ENCODE peak calls at places on chromosome 13, in ten cellular contexts. Y is putamen, W is heart right ventricle, F is DND-41, B is DMS153, C is RKO, L is AG10803, J is GM03348, T is retinal pigment epithelial cell, Q is psoas muscle. P is an unnamed sample.

GRCh38 chr13:109447667-109448066 is 338.7 kb downstream of the IRS2 start:
- DNase-seq in Y (no peak), W (no peak), F (no peak), B (no peak), C (no peak), L (no peak), J (no peak), T (no peak), Q (no peak), P (no peak)

GRCh38 chr13:102401305-102401704 is 543 bp downstream of the FGF14 start:
- DNase-seq in Y (no peak), W (no peak), F (no peak), B (no peak), C (no peak), L (peak; percentile 3), J (no peak), T (no peak), Q (no peak), P (no peak)

GRCh38 chr13:99062593-99062992 is 84.7 kb upstream of the DOCK9 start:
- DNase-seq in Y (no peak), W (peak; percentile 76), F (no peak), B (peak; percentile 54), C (no peak), L (peak; percentile 49), J (peak; percentile 26), T (no peak), Q (no peak), P (no peak)

GRCh38 chr13:113848020-113848419 is 15.9 kb downstream of the GAS6 start:
- DNase-seq in Y (no peak), W (peak; percentile 4), F (no peak), B (no peak), C (no peak), L (no peak), J (no peak), T (no peak), Q (no peak), P (no peak)

GRCh38 chr13:92657565-92657964 is 569.0 kb upstream of the GPC6 start:
- DNase-seq in Y (no peak), W (no peak), F (no peak), B (no peak), C (no peak), L (no peak), J (no peak), T (no peak), Q (no peak), P (no peak)

GRCh38 chr13:48808689-48809088 is 155.0 kb downstream of the CYSLTR2 start:
- DNase-seq in Y (no peak), W (no peak), F (no peak), B (no peak), C (no peak), L (peak; percentile 26), J (peak; percentile 13), T (no peak), Q (no peak), P (no peak)

GRCh38 chr13:40613192-40613818 is 53.1 kb downstream of the FOXO1 start:
- DNase-seq in Y (no peak), W (peak; percentile 60), F (no peak), B (peak; percentile 56), C (no peak), L (no peak), J (no peak), T (no peak), Q (no peak), P (no peak)

GRCh38 chr13:51924756-51925544 is 63.2 kb downstream of the CCDC70 start:
- DNase-seq in Y (no peak), W (no peak), F (no peak), B (no peak), C (no peak), L (no peak), J (no peak), T (no peak), Q (no peak), P (no peak)

GRCh38 chr13:112521073-112521685 is 66.8 kb downstream of the TUBGCP3 start:
- DNase-seq in Y (no peak), W (no peak), F (no peak), B (no peak), C (peak; percentile 29), L (no peak), J (no peak), T (no peak), Q (no peak), P (no peak)

GRCh38 chr13:32645854-32646253 is 59.6 kb downstream of the PDS5B start:
- DNase-seq in Y (no peak), W (no peak), F (peak; percentile 21), B (no peak), C (no peak), L (no peak), J (no peak), T (no peak), Q (no peak), P (no peak)

GRCh38 chr13:55999709-56000108 is 1141.0 kb upstream of the PRR20A start:
- DNase-seq in Y (no peak), W (no peak), F (no peak), B (no peak), C (no peak), L (no peak), J (no peak), T (no peak), Q (no peak), P (no peak)

GRCh38 chr13:112711528-112712265 is 21.9 kb downstream of the ATP11A start:
- DNase-seq in Y (peak; percentile 77), W (peak; percentile 88), F (no peak), B (peak; percentile 49), C (peak; percentile 72), L (peak; percentile 98), J (peak; percentile 97), T (peak; percentile 97), Q (peak; percentile 87), P (peak; percentile 51)

GRCh38 chr13:21061077-21061945 is at the start of gene LATS2:
- DNase-seq in Y (peak; percentile 80), W (peak; percentile 97), F (no peak), B (no peak), C (peak; percentile 91), L (peak; percentile 96), J (peak; percentile 97), T (peak; percentile 79), Q (peak; percentile 98), P (peak; percentile 69)

GRCh38 chr13:68304287-68304893 is 1074.3 kb upstream of the PCDH9 start:
- DNase-seq in Y (no peak), W (no peak), F (no peak), B (no peak), C (peak; percentile 53), L (no peak), J (peak; percentile 11), T (peak; percentile 2), Q (no peak), P (no peak)

GRCh38 chr13:75870397-75870801 is 234.3 kb downstream of the LMO7 start:
- DNase-seq in Y (no peak), W (no peak), F (no peak), B (no peak), C (peak; percentile 7), L (peak; percentile 27), J (peak; percentile 59), T (no peak), Q (no peak), P (no peak)

GRCh38 chr13:78160793-78161192 is 242.2 kb upstream of the EDNRB start:
- DNase-seq in Y (no peak), W (no peak), F (no peak), B (peak; percentile 17), C (no peak), L (peak; percentile 76), J (peak; percentile 51), T (no peak), Q (no peak), P (no peak)

GRCh38 chr13:111429064-111429558 is 108.7 kb downstream of the TEX29 start:
- DNase-seq in Y (peak; percentile 41), W (peak; percentile 17), F (peak; percentile 33), B (no peak), C (peak; percentile 49), L (peak; percentile 31), J (peak; percentile 65), T (no peak), Q (no peak), P (no peak)

GRCh38 chr13:49579501-49579900 is 5.9 kb downstream of the RCBTB1 start:
- DNase-seq in Y (no peak), W (no peak), F (no peak), B (no peak), C (no peak), L (no peak), J (no peak), T (no peak), Q (no peak), P (no peak)

GRCh38 chr13:112879283-112879833 is 89.7 kb upstream of the MCF2L start:
- DNase-seq in Y (peak; percentile 47), W (no peak), F (no peak), B (no peak), C (no peak), L (peak; percentile 20), J (no peak), T (no peak), Q (peak; percentile 7), P (no peak)

GRCh38 chr13:105665284-105665683 is 870.2 kb downstream of the EFNB2 start:
- DNase-seq in Y (no peak), W (no peak), F (no peak), B (no peak), C (peak; percentile 58), L (peak; percentile 51), J (no peak), T (peak; percentile 60), Q (no peak), P (peak; percentile 46)

GRCh38 chr13:42137856-42138537 is 89.5 kb downstream of the DGKH start:
- DNase-seq in Y (peak; percentile 45), W (no peak), F (no peak), B (no peak), C (no peak), L (peak; percentile 15), J (no peak), T (no peak), Q (no peak), P (no peak)

GRCh38 chr13:46296920-46297319 is 85.2 kb downstream of the LRRC63 start:
- DNase-seq in Y (no peak), W (no peak), F (peak; percentile 47), B (no peak), C (peak; percentile 9), L (peak; percentile 98), J (peak; percentile 81), T (no peak), Q (no peak), P (no peak)

GRCh38 chr13:97274782-97275252 is 52.7 kb downstream of the MBNL2 start:
- DNase-seq in Y (no peak), W (no peak), F (no peak), B (no peak), C (no peak), L (peak; percentile 87), J (peak; percentile 57), T (peak; percentile 65), Q (no peak), P (no peak)